ENCODE peak calls at places on chromosomes 2 and 18, in ten cellular contexts. One of them, this sample, is unnamed.

GRCh38 chr18:61400714-61401113 is 67.5 kb downstream of the CDH20 start:
- DNase-seq in effector memory CD4-positive, alpha-beta T cell: no peak
- DNase-seq in PC-9: no peak
- DNase-seq in tibial nerve: no peak
- DNase-seq in keratinocyte: no peak
- DNase-seq in kidney: no peak
- DNase-seq in spleen: no peak
- DNase-seq in fibroblast of lung: peak; percentile 72
- DNase-seq in HAP-1: no peak
- DNase-seq in thyroid gland: no peak
- DNase-seq in this sample: no peak

GRCh38 chr2:216858312-216858711 is 1.6 kb downstream of the TNP1 start:
- DNase-seq in effector memory CD4-positive, alpha-beta T cell: no peak
- DNase-seq in PC-9: no peak
- DNase-seq in tibial nerve: no peak
- DNase-seq in keratinocyte: no peak
- DNase-seq in kidney: no peak
- DNase-seq in spleen: no peak
- DNase-seq in fibroblast of lung: no peak
- DNase-seq in HAP-1: no peak
- DNase-seq in thyroid gland: no peak
- DNase-seq in this sample: no peak

GRCh38 chr2:44242929-44243328 is 32.4 kb upstream of the SLC3A1 start:
- DNase-seq in effector memory CD4-positive, alpha-beta T cell: no peak
- DNase-seq in PC-9: no peak
- DNase-seq in tibial nerve: no peak
- DNase-seq in keratinocyte: no peak
- DNase-seq in kidney: no peak
- DNase-seq in spleen: no peak
- DNase-seq in fibroblast of lung: peak; percentile 3
- DNase-seq in HAP-1: no peak
- DNase-seq in thyroid gland: no peak
- DNase-seq in this sample: no peak

GRCh38 chr2:104812281-104812680 is 41.6 kb upstream of the POU3F3 start:
- DNase-seq in effector memory CD4-positive, alpha-beta T cell: no peak
- DNase-seq in PC-9: no peak
- DNase-seq in tibial nerve: no peak
- DNase-seq in keratinocyte: no peak
- DNase-seq in kidney: no peak
- DNase-seq in spleen: no peak
- DNase-seq in fibroblast of lung: no peak
- DNase-seq in HAP-1: no peak
- DNase-seq in thyroid gland: no peak
- DNase-seq in this sample: no peak

GRCh38 chr2:33090553-33091134 is 143.9 kb downstream of the LTBP1 start:
- DNase-seq in effector memory CD4-positive, alpha-beta T cell: no peak
- DNase-seq in PC-9: no peak
- DNase-seq in tibial nerve: no peak
- DNase-seq in keratinocyte: no peak
- DNase-seq in kidney: no peak
- DNase-seq in spleen: no peak
- DNase-seq in fibroblast of lung: no peak
- DNase-seq in HAP-1: no peak
- DNase-seq in thyroid gland: no peak
- DNase-seq in this sample: no peak

GRCh38 chr2:201680743-201681142 is 17.7 kb downstream of the MPP4 start:
- DNase-seq in effector memory CD4-positive, alpha-beta T cell: no peak
- DNase-seq in PC-9: peak; percentile 9
- DNase-seq in tibial nerve: no peak
- DNase-seq in keratinocyte: no peak
- DNase-seq in kidney: no peak
- DNase-seq in spleen: no peak
- DNase-seq in fibroblast of lung: peak; percentile 4
- DNase-seq in HAP-1: peak; percentile 68
- DNase-seq in thyroid gland: peak; percentile 3
- DNase-seq in this sample: no peak

GRCh38 chr2:23545391-23545790 is 160.4 kb downstream of the KLHL29 start:
- DNase-seq in effector memory CD4-positive, alpha-beta T cell: no peak
- DNase-seq in PC-9: no peak
- DNase-seq in tibial nerve: no peak
- DNase-seq in keratinocyte: no peak
- DNase-seq in kidney: no peak
- DNase-seq in spleen: no peak
- DNase-seq in fibroblast of lung: no peak
- DNase-seq in HAP-1: no peak
- DNase-seq in thyroid gland: no peak
- DNase-seq in this sample: no peak

GRCh38 chr2:121388371-121388770 is 103.4 kb upstream of the TFCP2L1 start:
- DNase-seq in effector memory CD4-positive, alpha-beta T cell: no peak
- DNase-seq in PC-9: no peak
- DNase-seq in tibial nerve: no peak
- DNase-seq in keratinocyte: no peak
- DNase-seq in kidney: no peak
- DNase-seq in spleen: no peak
- DNase-seq in fibroblast of lung: no peak
- DNase-seq in HAP-1: no peak
- DNase-seq in thyroid gland: peak; percentile 27
- DNase-seq in this sample: no peak

GRCh38 chr2:74548285-74548918 is 5.3 kb downstream of the LOXL3 start:
- DNase-seq in effector memory CD4-positive, alpha-beta T cell: no peak
- DNase-seq in PC-9: no peak
- DNase-seq in tibial nerve: no peak
- DNase-seq in keratinocyte: no peak
- DNase-seq in kidney: no peak
- DNase-seq in spleen: no peak
- DNase-seq in fibroblast of lung: no peak
- DNase-seq in HAP-1: no peak
- DNase-seq in thyroid gland: no peak
- DNase-seq in this sample: no peak

GRCh38 chr2:161134547-161135518 is 25.4 kb upstream of the TANK start:
- DNase-seq in effector memory CD4-positive, alpha-beta T cell: no peak
- DNase-seq in PC-9: peak; percentile 41
- DNase-seq in tibial nerve: no peak
- DNase-seq in keratinocyte: no peak
- DNase-seq in kidney: peak; percentile 63
- DNase-seq in spleen: no peak
- DNase-seq in fibroblast of lung: no peak
- DNase-seq in HAP-1: no peak
- DNase-seq in thyroid gland: peak; percentile 78
- DNase-seq in this sample: no peak

GRCh38 chr2:58133395-58133794 is 86.8 kb downstream of the VRK2 start:
- DNase-seq in effector memory CD4-positive, alpha-beta T cell: no peak
- DNase-seq in PC-9: no peak
- DNase-seq in tibial nerve: no peak
- DNase-seq in keratinocyte: no peak
- DNase-seq in kidney: no peak
- DNase-seq in spleen: no peak
- DNase-seq in fibroblast of lung: peak; percentile 43
- DNase-seq in HAP-1: no peak
- DNase-seq in thyroid gland: no peak
- DNase-seq in this sample: no peak

GRCh38 chr2:64652231-64653173 is 1.2 kb downstream of the SERTAD2 start:
- DNase-seq in effector memory CD4-positive, alpha-beta T cell: no peak
- DNase-seq in PC-9: peak; percentile 41
- DNase-seq in tibial nerve: no peak
- DNase-seq in keratinocyte: no peak
- DNase-seq in kidney: no peak
- DNase-seq in spleen: no peak
- DNase-seq in fibroblast of lung: peak; percentile 85
- DNase-seq in HAP-1: peak; percentile 60
- DNase-seq in thyroid gland: peak; percentile 89
- DNase-seq in this sample: no peak

GRCh38 chr18:58558514-58558913 is 70.4 kb downstream of the ALPK2 start:
- DNase-seq in effector memory CD4-positive, alpha-beta T cell: no peak
- DNase-seq in PC-9: no peak
- DNase-seq in tibial nerve: no peak
- DNase-seq in keratinocyte: no peak
- DNase-seq in kidney: no peak
- DNase-seq in spleen: no peak
- DNase-seq in fibroblast of lung: no peak
- DNase-seq in HAP-1: no peak
- DNase-seq in thyroid gland: no peak
- DNase-seq in this sample: no peak

GRCh38 chr2:179550849-179551248 is 286.2 kb upstream of the SESTD1 start:
- DNase-seq in effector memory CD4-positive, alpha-beta T cell: no peak
- DNase-seq in PC-9: no peak
- DNase-seq in tibial nerve: no peak
- DNase-seq in keratinocyte: no peak
- DNase-seq in kidney: no peak
- DNase-seq in spleen: no peak
- DNase-seq in fibroblast of lung: no peak
- DNase-seq in HAP-1: no peak
- DNase-seq in thyroid gland: no peak
- DNase-seq in this sample: no peak
- H3K4me3 ChIP-seq in effector memory CD4-positive, alpha-beta T cell: no peak overlapping the region
- H3K4me3 ChIP-seq in PC-9: no peak overlapping the region
- H3K4me3 ChIP-seq in tibial nerve: no peak overlapping the region
- H3K4me3 ChIP-seq in keratinocyte: no peak overlapping the region
- H3K4me3 ChIP-seq in kidney: no peak overlapping the region
- H3K4me3 ChIP-seq in spleen: no peak overlapping the region
- H3K4me3 ChIP-seq in fibroblast of lung: no peak overlapping the region
- H3K4me3 ChIP-seq in HAP-1: no peak overlapping the region
- H3K4me3 ChIP-seq in thyroid gland: no peak overlapping the region
- H3K4me3 ChIP-seq in this sample: no peak overlapping the region

GRCh38 chr2:177797808-177798207 is 274.8 kb downstream of the PDE11A start:
- DNase-seq in effector memory CD4-positive, alpha-beta T cell: no peak
- DNase-seq in PC-9: no peak
- DNase-seq in tibial nerve: no peak
- DNase-seq in keratinocyte: no peak
- DNase-seq in kidney: no peak
- DNase-seq in spleen: no peak
- DNase-seq in fibroblast of lung: no peak
- DNase-seq in HAP-1: no peak
- DNase-seq in thyroid gland: no peak
- DNase-seq in this sample: no peak
- H3K4me3 ChIP-seq in effector memory CD4-positive, alpha-beta T cell: no peak overlapping the region
- H3K4me3 ChIP-seq in PC-9: no peak overlapping the region
- H3K4me3 ChIP-seq in tibial nerve: no peak overlapping the region
- H3K4me3 ChIP-seq in keratinocyte: no peak overlapping the region
- H3K4me3 ChIP-seq in kidney: no peak overlapping the region
- H3K4me3 ChIP-seq in spleen: no peak overlapping the region
- H3K4me3 ChIP-seq in fibroblast of lung: no peak overlapping the region
- H3K4me3 ChIP-seq in HAP-1: no peak overlapping the region
- H3K4me3 ChIP-seq in thyroid gland: no peak overlapping the region
- H3K4me3 ChIP-seq in this sample: no peak overlapping the region

GRCh38 chr2:163626208-163626607 is 109.6 kb downstream of the FIGN start:
- DNase-seq in effector memory CD4-positive, alpha-beta T cell: no peak
- DNase-seq in PC-9: no peak
- DNase-seq in tibial nerve: no peak
- DNase-seq in keratinocyte: no peak
- DNase-seq in kidney: no peak
- DNase-seq in spleen: no peak
- DNase-seq in fibroblast of lung: no peak
- DNase-seq in HAP-1: no peak
- DNase-seq in thyroid gland: no peak
- DNase-seq in this sample: no peak
- H3K4me3 ChIP-seq in effector memory CD4-positive, alpha-beta T cell: no peak overlapping the region
- H3K4me3 ChIP-seq in PC-9: no peak overlapping the region
- H3K4me3 ChIP-seq in tibial nerve: no peak overlapping the region
- H3K4me3 ChIP-seq in keratinocyte: no peak overlapping the region
- H3K4me3 ChIP-seq in kidney: no peak overlapping the region
- H3K4me3 ChIP-seq in spleen: no peak overlapping the region
- H3K4me3 ChIP-seq in fibroblast of lung: no peak overlapping the region
- H3K4me3 ChIP-seq in HAP-1: no peak overlapping the region
- H3K4me3 ChIP-seq in thyroid gland: no peak overlapping the region
- H3K4me3 ChIP-seq in this sample: no peak overlapping the region

DNA sequence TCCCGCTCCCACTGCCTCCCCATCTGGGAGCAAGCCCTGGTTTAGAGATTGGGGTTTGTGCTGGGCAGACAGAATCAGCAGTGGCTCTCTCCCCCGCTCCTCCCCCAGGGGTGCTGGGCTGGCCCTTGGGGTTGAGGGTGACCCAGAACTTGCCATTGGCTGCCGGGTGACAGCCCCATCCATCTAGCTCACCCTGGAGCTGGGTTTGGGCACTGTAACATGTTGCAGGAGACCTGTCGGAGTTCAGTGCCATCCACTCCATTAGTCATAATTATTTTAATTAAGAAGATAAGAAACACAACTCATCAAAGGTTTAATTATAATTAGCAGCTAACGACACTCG is 111.4 kb upstream of the OTOS start:
- DNase-seq in effector memory CD4-positive, alpha-beta T cell: no peak
- DNase-seq in PC-9: no peak
- DNase-seq in tibial nerve: no peak
- DNase-seq in keratinocyte: no peak
- DNase-seq in kidney: no peak
- DNase-seq in spleen: no peak
- DNase-seq in fibroblast of lung: no peak
- DNase-seq in HAP-1: no peak
- DNase-seq in thyroid gland: no peak
- DNase-seq in this sample: no peak
- H3K4me3 ChIP-seq in effector memory CD4-positive, alpha-beta T cell: no peak overlapping the region
- H3K4me3 ChIP-seq in PC-9: peak overlapping the region; percentile 48
- H3K4me3 ChIP-seq in tibial nerve: no peak overlapping the region
- H3K4me3 ChIP-seq in keratinocyte: no peak overlapping the region
- H3K4me3 ChIP-seq in kidney: no peak overlapping the region
- H3K4me3 ChIP-seq in spleen: no peak overlapping the region
- H3K4me3 ChIP-seq in fibroblast of lung: no peak overlapping the region
- H3K4me3 ChIP-seq in HAP-1: no peak overlapping the region
- H3K4me3 ChIP-seq in thyroid gland: no peak overlapping the region
- H3K4me3 ChIP-seq in this sample: no peak overlapping the region

GRCh38 chr18:48867978-48868377 is 82.8 kb downstream of the SMAD7 start:
- DNase-seq in effector memory CD4-positive, alpha-beta T cell: no peak
- DNase-seq in PC-9: no peak
- DNase-seq in tibial nerve: no peak
- DNase-seq in keratinocyte: no peak
- DNase-seq in kidney: no peak
- DNase-seq in spleen: peak; percentile 73
- DNase-seq in fibroblast of lung: no peak
- DNase-seq in HAP-1: no peak
- DNase-seq in thyroid gland: no peak
- DNase-seq in this sample: no peak
- H3K4me3 ChIP-seq in effector memory CD4-positive, alpha-beta T cell: no peak overlapping the region
- H3K4me3 ChIP-seq in PC-9: no peak overlapping the region
- H3K4me3 ChIP-seq in tibial nerve: no peak overlapping the region
- H3K4me3 ChIP-seq in keratinocyte: no peak overlapping the region
- H3K4me3 ChIP-seq in kidney: no peak overlapping the region
- H3K4me3 ChIP-seq in spleen: no peak overlapping the region
- H3K4me3 ChIP-seq in fibroblast of lung: no peak overlapping the region
- H3K4me3 ChIP-seq in HAP-1: no peak overlapping the region
- H3K4me3 ChIP-seq in thyroid gland: no peak overlapping the region
- H3K4me3 ChIP-seq in this sample: no peak overlapping the region

DNA sequence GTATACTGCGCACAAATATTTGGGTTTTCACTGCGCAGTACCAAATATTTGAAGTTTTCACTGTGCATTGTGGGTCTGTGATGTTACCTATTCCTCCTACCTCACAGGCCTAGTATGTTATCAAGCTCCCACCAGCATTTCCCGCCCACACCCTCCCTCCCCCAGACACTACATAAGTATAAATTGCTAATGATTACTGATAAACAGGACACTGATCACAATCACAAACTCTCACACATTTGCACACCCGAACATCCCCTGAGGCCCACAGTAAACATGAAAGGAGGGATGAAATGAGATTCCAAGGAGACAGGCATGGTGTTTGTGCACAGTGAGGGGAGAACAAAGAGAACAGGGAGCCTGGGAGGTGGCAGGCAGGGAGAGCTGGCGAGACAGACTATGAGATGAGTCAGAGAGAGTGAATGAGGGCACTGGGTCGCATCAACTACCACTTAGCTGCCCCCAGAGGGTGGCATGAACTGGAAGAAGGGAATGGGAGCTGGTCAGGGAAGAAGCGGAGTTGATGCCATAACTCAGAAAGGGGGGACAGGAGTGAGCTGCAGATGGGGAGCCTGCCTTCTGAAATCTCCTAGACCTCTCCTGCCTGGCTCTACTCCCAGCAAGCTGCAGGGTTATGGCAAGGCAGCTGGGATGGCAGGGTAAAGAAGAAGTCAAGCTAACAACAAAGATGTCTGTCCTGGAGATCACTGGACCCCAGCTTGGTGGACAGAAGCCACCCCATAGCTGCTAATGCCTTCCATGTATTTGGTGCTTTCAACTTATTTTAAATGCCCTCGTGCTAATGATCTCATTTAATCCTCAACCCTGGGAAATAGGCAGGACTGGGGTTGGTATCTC is 5.2 kb downstream of the KIF3C start:
- DNase-seq in effector memory CD4-positive, alpha-beta T cell: no peak
- DNase-seq in PC-9: peak; percentile 52
- DNase-seq in tibial nerve: no peak
- DNase-seq in keratinocyte: no peak
- DNase-seq in kidney: no peak
- DNase-seq in spleen: peak; percentile 29
- DNase-seq in fibroblast of lung: no peak
- DNase-seq in HAP-1: no peak
- DNase-seq in thyroid gland: no peak
- DNase-seq in this sample: no peak
- H3K4me3 ChIP-seq in effector memory CD4-positive, alpha-beta T cell: no peak overlapping the region
- H3K4me3 ChIP-seq in PC-9: peak overlapping the region; percentile 32
- H3K4me3 ChIP-seq in tibial nerve: no peak overlapping the region
- H3K4me3 ChIP-seq in keratinocyte: peak overlapping the region; percentile 9
- H3K4me3 ChIP-seq in kidney: no peak overlapping the region
- H3K4me3 ChIP-seq in spleen: no peak overlapping the region
- H3K4me3 ChIP-seq in fibroblast of lung: no peak overlapping the region
- H3K4me3 ChIP-seq in HAP-1: no peak overlapping the region
- H3K4me3 ChIP-seq in thyroid gland: no peak overlapping the region
- H3K4me3 ChIP-seq in this sample: no peak overlapping the region

This sample was measured in CD8-positive, alpha-beta memory T cell.